ENCODE peak calls at places on chromosomes 16 and 17, in four cellular contexts. R is PC-9, E is fibroblast of lung, A is A549. L is an unnamed sample. For H3K4me1, the result is how much of the 10 kb centered on the place peaks cover.

GRCh38 chr17:39629494-39629880 is 2.7 kb downstream of the PPP1R1B start:
- DNase-seq in R (no peak), E (no peak), A (no peak), L (no peak)

GRCh38 chr17:81551458-81552243 is 502 bp downstream of the FAAP100 start:
- DNase-seq in R (peak), E (no peak), A (peak), L (peak)

GRCh38 chr16:56898847-56899246 is 33.1 kb upstream of the HERPUD1 start:
- DNase-seq in R (no peak), E (no peak), A (no peak), L (no peak)

GRCh38 chr17:62781356-62781755 is 26.8 kb downstream of the MARCHF10 start:
- DNase-seq in R (no peak), E (peak), A (no peak), L (no peak)

GRCh38 chr17:78970834-78971763 is 8.6 kb downstream of the LGALS3BP start:
- DNase-seq in R (peak), E (peak), A (peak), L (peak)

GRCh38 chr16:8720967-8721692 is 46.7 kb downstream of the ABAT start:
- DNase-seq in R (no peak), E (no peak), A (no peak), L (no peak)

GRCh38 chr17:15951368-15952047 is 6.6 kb downstream of the ADORA2B start:
- DNase-seq in R (no peak), E (no peak), A (no peak), L (no peak)

GRCh38 chr16:10085078-10085798 is 97.0 kb downstream of the GRIN2A start:
- DNase-seq in R (no peak), E (no peak), A (no peak), L (no peak)

GRCh38 chr17:14205992-14206461 is 30.6 kb downstream of the CDRT15 start:
- DNase-seq in R (peak), E (no peak), A (no peak), L (peak)

GRCh38 chr17:10683853-10684252 is 13.5 kb downstream of the SCO1 start:
- DNase-seq in R (no peak), E (peak), A (peak), L (no peak)

GRCh38 chr16:80191928-80192327 is 348.9 kb upstream of the DYNLRB2 start:
- DNase-seq in R (no peak), E (no peak), A (no peak), L (no peak)

GRCh38 chr16:3675601-3676130 is 21.2 kb downstream of the DNASE1 start:
- DNase-seq in R (no peak), E (no peak), A (no peak), L (no peak)

GRCh38 chr16:50946606-50947005 is 204.5 kb downstream of the SALL1 start:
- DNase-seq in R (no peak), E (no peak), A (no peak), L (no peak)

GRCh38 chr16:27628216-27628945 is 78.4 kb downstream of the KATNIP start:
- DNase-seq in R (no peak), E (peak), A (no peak), L (no peak)

GRCh38 chr17:40827746-40828453 is 5.5 kb upstream of the KRT10 start:
- DNase-seq in R (no peak), E (peak), A (peak), L (no peak)

GRCh38 chr17:80029235-80029974 is 6.3 kb downstream of the TBC1D16 start:
- DNase-seq in R (no peak), E (peak), A (no peak), L (peak)

GRCh38 chr16:88785106-88785924 is at the start of gene PIEZO1:
- DNase-seq in R (peak), E (peak), A (peak), L (peak)

GRCh38 chr17:21513012-21513570 is 136.9 kb downstream of the KCNJ12 start:
- DNase-seq in R (peak), E (peak), A (peak), L (peak)

GRCh38 chr17:66950886-66951604 is 13.5 kb upstream of the CACNG4 start:
- DNase-seq in R (no peak), E (no peak), A (no peak), L (no peak)

GRCh38 chr16:2163211-2163881 is 7.8 kb downstream of the TRAF7 start:
- DNase-seq in R (peak), E (no peak), A (no peak), L (no peak)

GRCh38 chr17:1294157-1294717 is 14.8 kb downstream of the TRARG1 start:
- DNase-seq in R (no peak), E (no peak), A (no peak), L (no peak)

GRCh38 chr17:76593964-76594363 is 8.3 kb upstream of the ST6GALNAC2 start:
- DNase-seq in R (no peak), E (no peak), A (no peak), L (no peak)
- H3K4me1 ChIP-seq in R (under half), E (under half), A (under half), L (under half)

GRCh38 chr17:68497885-68498319 is 14.3 kb upstream of the PRKAR1A start:
- DNase-seq in R (no peak), E (no peak), A (no peak), L (no peak)

GRCh38 chr17:68495081-68495480 is 17.1 kb upstream of the PRKAR1A start:
- DNase-seq in R (no peak), E (no peak), A (no peak), L (no peak)

GRCh38 chr17:68499587-68499986 is 12.6 kb upstream of the PRKAR1A start:
- DNase-seq in R (no peak), E (no peak), A (no peak), L (no peak)

GRCh38 chr17:68501074-68501473 is 11.2 kb upstream of the PRKAR1A start:
- DNase-seq in R (no peak), E (no peak), A (no peak), L (no peak)

DNA sequence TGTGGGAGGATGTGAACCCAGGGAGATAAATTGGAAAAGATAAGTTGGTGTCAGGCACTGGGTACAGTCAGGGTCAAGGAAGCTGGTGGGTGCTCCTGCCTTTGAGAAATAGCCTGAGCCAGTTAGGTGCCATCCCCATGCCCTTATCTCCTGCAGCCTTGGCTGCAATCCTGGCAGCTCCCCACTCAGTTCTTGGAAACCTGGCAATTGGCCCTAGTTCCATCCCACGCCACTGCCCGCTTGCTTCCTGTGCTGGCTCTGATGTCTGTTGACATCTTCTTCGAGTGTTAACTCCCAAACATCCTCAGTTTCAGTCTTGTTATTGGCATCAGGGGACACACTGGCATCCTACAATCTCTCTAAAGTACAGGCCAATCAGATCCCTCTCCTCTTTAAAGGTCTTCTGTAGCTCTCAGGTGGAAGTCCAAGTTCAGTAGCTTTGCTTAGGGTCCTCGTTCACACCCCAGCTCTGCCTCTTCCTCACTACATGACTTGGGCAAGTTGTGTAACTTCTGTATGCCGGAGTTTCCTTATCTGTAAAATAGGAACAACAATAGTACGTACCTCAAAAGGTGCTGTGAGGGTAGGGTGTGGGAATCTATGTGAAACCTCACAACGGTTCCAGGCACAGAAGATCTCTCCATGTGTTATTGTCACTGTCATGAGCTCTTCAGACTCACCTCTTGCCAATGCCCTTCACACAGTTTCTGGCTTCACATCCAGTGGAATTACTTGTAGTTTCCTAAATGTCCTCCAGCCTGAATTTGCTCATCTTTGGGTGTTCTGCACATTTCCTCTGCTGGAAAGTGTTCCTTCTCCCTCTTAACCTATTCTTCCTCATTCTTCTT is 13.5 kb upstream of the PRKAR1A start:
- DNase-seq in R (no peak), E (no peak), A (no peak), L (peak)
- H3K27ac ChIP-seq in R (no peak), E (no peak), A (no peak), L (no peak)

GRCh38 chr16:75104836-75105235 is 11.7 kb downstream of the LDHD start:
- DNase-seq in R (no peak), E (no peak), A (no peak), L (no peak)

GRCh38 chr16:75105306-75106061 is 11.1 kb downstream of the LDHD start:
- DNase-seq in R (no peak), E (peak), A (no peak), L (no peak)

GRCh38 chr16:75099738-75100615 is 16.6 kb downstream of the LDHD start:
- DNase-seq in R (no peak), E (no peak), A (no peak), L (no peak)

GRCh38 chr16:75103994-75104393 is 12.6 kb downstream of the LDHD start:
- DNase-seq in R (no peak), E (no peak), A (no peak), L (no peak)

GRCh38 chr16:75102595-75102994 is 14.0 kb downstream of the LDHD start:
- DNase-seq in R (no peak), E (no peak), A (no peak), L (no peak)
- H3K4me1 ChIP-seq in R (under half), E (under half), A (under half), L (under half)

DNA sequence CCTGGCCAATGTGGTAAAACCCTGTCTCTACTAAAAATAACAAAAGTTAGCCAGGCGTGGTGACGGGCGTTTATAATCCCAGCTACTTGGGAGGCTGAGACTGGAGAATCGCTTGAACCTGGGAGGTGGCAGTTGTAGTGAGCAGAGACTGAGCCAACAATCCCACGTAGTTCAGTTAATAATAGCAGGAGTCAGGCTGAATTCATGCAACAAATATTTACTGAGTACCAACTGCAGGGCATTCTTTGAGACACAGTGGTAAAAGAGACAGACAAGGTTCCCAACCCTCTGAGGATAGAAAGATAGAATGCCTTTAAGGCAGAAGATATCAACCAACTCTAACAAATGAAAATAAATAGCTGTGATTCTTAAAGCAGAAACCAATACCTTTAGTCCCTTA is 39.1 kb downstream of the SPOP start:
- DNase-seq in R (no peak), E (no peak), A (no peak), L (no peak)
- H3K27ac ChIP-seq in R (no peak), E (no peak), A (no peak), L (no peak)

DNA sequence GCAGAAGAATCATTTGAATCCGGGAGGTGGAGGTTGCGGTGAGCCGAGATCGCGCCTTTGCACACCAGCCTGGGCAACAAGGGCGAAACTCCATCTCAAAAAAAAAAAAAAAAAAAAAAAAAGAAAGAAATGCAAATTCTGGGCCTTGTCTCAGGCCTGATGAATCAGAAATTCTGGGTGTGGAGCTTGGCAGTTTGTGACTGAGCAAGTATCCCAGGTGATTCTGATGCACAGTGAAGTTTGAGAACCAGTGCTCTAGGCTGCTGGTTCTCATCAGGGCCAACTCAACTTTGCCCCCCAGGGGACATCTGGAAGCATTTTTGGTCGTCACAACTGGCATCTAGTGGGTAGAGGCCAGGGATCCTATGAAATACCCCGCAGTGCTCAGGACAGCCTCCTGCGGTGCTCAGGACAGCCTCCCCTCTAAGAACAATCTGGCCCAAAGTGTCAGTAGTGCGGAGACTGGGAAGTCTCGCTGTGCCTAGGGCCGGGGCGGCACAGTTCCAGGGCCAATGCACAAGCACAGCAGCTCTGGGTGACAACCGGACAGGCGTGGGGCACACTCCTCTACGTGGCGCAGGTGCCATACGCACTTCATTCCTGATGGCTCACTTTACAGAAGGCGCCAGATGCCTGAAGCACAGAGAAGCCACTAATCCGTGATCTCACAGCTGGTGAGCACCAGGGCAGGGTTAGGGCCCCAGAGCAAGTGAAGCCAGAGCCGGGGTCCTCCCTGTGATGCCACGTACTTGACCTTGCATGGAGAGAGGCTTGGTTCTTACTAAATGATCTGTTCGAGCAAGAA is 55.8 kb downstream of the SDK2 start:
- DNase-seq in R (no peak), E (no peak), A (no peak), L (no peak)
- H3K4me1 ChIP-seq in R (under half), E (under half), A (under half), L (under half)

GRCh38 chr17:12094336-12094735 is 73.7 kb downstream of the MAP2K4 start:
- DNase-seq in R (no peak), E (no peak), A (no peak), L (no peak)

GRCh38 chr17:12095522-12095921 is 74.8 kb downstream of the MAP2K4 start:
- DNase-seq in R (no peak), E (no peak), A (no peak), L (no peak)

GRCh38 chr17:12098568-12098967 is 77.9 kb downstream of the MAP2K4 start:
- DNase-seq in R (no peak), E (no peak), A (no peak), L (no peak)

GRCh38 chr17:12099412-12099811 is 78.7 kb downstream of the MAP2K4 start:
- DNase-seq in R (no peak), E (no peak), A (no peak), L (no peak)

DNA sequence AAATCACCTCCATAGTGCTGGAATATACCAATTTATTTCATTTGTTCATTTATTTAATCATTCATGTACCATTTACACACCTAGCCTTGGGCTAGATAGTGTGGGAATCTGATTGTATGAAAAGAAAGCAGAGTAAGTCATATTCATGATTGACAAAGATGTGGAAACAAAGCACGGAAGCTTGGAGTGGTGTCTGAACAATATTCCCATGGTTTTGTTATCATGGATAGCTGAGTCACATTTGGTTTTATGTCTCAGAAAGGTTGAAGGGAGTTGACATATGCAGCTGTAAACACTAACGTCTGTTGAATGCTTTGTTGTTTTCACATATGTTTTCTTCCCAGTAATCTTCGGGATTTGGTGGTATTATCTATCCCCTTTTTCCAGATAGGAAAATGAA is 76.6 kb downstream of the MAP2K4 start:
- DNase-seq in R (no peak), E (no peak), A (no peak), L (no peak)
- H3K27ac ChIP-seq in R (no peak), E (no peak), A (no peak), L (no peak)

GRCh38 chr17:29442451-29442850 is 52.3 kb downstream of the TAOK1 start:
- DNase-seq in R (no peak), E (no peak), A (no peak), L (no peak)

GRCh38 chr17:29445844-29446243 is 55.7 kb downstream of the TAOK1 start:
- DNase-seq in R (no peak), E (peak), A (no peak), L (no peak)

GRCh38 chr17:29444589-29444988 is 54.4 kb downstream of the TAOK1 start:
- DNase-seq in R (no peak), E (peak), A (no peak), L (no peak)

DNA sequence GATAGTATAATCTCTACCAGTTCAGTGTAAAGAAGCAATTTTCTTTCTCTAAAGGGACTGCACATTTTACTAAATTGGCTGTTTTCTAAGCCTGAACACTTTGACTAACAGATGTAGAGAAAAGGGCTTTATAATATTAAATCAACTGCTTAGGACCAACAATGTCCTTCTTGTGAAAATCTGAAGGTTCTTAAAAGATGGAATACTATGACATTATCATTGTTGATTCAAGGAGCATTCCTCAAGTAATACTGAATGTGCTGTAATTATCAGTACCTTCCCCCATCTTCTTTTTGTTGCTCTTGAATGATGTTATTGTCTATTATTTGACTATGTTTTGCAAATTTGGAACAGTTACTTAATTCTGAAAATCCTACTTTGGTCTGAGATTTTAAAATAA is 52.9 kb downstream of the TAOK1 start:
- DNase-seq in R (no peak), E (no peak), A (no peak), L (no peak)
- H3K4me1 ChIP-seq in R (under half), E (under half), A (under half), L (under half)

GRCh38 chr17:19249681-19250080 is 12.5 kb downstream of the EPN2 start:
- DNase-seq in R (no peak), E (peak), A (no peak), L (no peak)
- H3K27ac ChIP-seq in R (peak), E (peak), A (no peak), L (peak)

L was measured in pancreas.